ENCODE peak calls at places on chromosomes 4 and X, in seven cellular contexts. V is activated CD4-positive, alpha-beta T cell treated with anti-CD3 and anti-CD28 coated beads for 36 hours; A is RPMI7951; W is activated T-cell treated with anti-CD3 and anti-CD28 coated beads for 48 hours; M is germinal center; T is HTR-8/SVneo; L is iris pigment epithelial cell. O is an unnamed sample.

GRCh38 chrX:31836479-31836878 is 764.6 kb upstream of the FTHL17 start:
- DNase-seq in M (no peak), W (no peak), V (no peak), T (no peak), L (no peak), A (no peak), O (no peak)

GRCh38 chr4:83251074-83251835 is 33.3 kb downstream of the COQ2 start:
- DNase-seq in A (peak), V (no peak), W (no peak), M (no peak), T (no peak), L (no peak), O (no peak)

GRCh38 chr4:128635141-128635911 is 174.2 kb upstream of the JADE1 start:
- DNase-seq in A (peak), L (peak), T (no peak), V (no peak), W (no peak), M (no peak), O (no peak)

GRCh38 chr4:67437974-67438713 is 107.2 kb downstream of the CENPC start:
- DNase-seq in W (no peak), L (peak), A (peak), M (no peak), V (no peak), T (no peak), O (no peak)

GRCh38 chrX:9189286-9189685 is 155.4 kb upstream of the FAM9B start:
- DNase-seq in A (no peak), L (no peak), T (no peak), V (no peak), M (no peak), W (no peak), O (no peak)

GRCh38 chrX:35699642-35700041 is 98.5 kb upstream of the MAGEB16 start:
- DNase-seq in A (no peak), W (no peak), L (no peak), V (no peak), T (no peak), M (no peak), O (no peak)

GRCh38 chrX:25343060-25343459 is 327.3 kb upstream of the ARX start:
- DNase-seq in L (no peak), V (no peak), T (no peak), A (no peak), W (no peak), M (no peak), O (no peak)

GRCh38 chrX:107683124-107683895 is 55.0 kb downstream of the PRPS1 start:
- DNase-seq in M (no peak), L (peak), W (no peak), V (no peak), A (no peak), T (no peak), O (no peak)

GRCh38 chr4:38189445-38189844 is 229.2 kb downstream of the PTTG2 start:
- DNase-seq in T (peak), M (no peak), A (peak), V (peak), W (peak), L (peak), O (no peak)

GRCh38 chr4:142984871-142985585 is 138.9 kb upstream of the INPP4B start:
- DNase-seq in W (no peak), M (no peak), L (peak), T (peak), A (peak), V (no peak), O (no peak)

GRCh38 chrX:47366051-47366722 is 4.2 kb upstream of the ZNF157 start:
- DNase-seq in L (peak), T (peak), V (peak), W (peak), A (peak), M (peak), O (peak)

GRCh38 chr4:7067523-7068278 is at the start of gene GRPEL1:
- DNase-seq in T (peak), A (peak), V (peak), W (peak), L (peak), M (peak), O (peak)

GRCh38 chrX:22481436-22481835 is 208.7 kb downstream of the CBLL2 start:
- DNase-seq in M (no peak), L (no peak), V (no peak), W (no peak), A (no peak), T (no peak), O (no peak)

GRCh38 chr4:185911556-185912064 is 99.6 kb upstream of the SORBS2 start:
- DNase-seq in M (no peak), A (peak), V (no peak), L (peak), W (no peak), T (no peak), O (no peak)

GRCh38 chrX:12804655-12805054 is 13.4 kb downstream of the PRPS2 start:
- DNase-seq in L (no peak), V (no peak), M (no peak), W (no peak), T (peak), A (peak), O (no peak)

GRCh38 chrX:24117288-24117687 is 32.2 kb upstream of the ZFX start:
- DNase-seq in V (no peak), M (no peak), A (peak), L (peak), W (no peak), T (peak), O (no peak)